ENCODE peak calls at places on chromosomes 2 and 18, in seven cellular contexts. S, G, U, C, B, F and X are unnamed samples.

GRCh38 chr2:61327173-61327572 is 143.7 kb downstream of the USP34 start:
- DNase-seq in S (no peak), G (no peak), U (no peak), C (no peak), B (peak; percentile 32), F (no peak), X (no peak)

GRCh38 chr2:178880257-178880656 is 73.0 kb upstream of the TTN start:
- DNase-seq in S (no peak), G (no peak), U (no peak), C (no peak), B (no peak), F (no peak), X (no peak)

GRCh38 chr18:7021994-7022840 is 95.4 kb downstream of the LAMA1 start:
- DNase-seq in S (peak; percentile 78), G (no peak), U (no peak), C (peak; percentile 77), B (peak; percentile 68), F (peak; percentile 39), X (peak; percentile 22)

GRCh38 chr2:88828397-88829137 is 137.1 kb downstream of the RPIA start:
- DNase-seq in S (no peak), G (no peak), U (peak; percentile 66), C (no peak), B (no peak), F (peak; percentile 57), X (no peak)

GRCh38 chr2:195447353-195447975 is 209.6 kb upstream of the SLC39A10 start:
- DNase-seq in S (no peak), G (no peak), U (no peak), C (no peak), B (no peak), F (no peak), X (peak; percentile 3)

GRCh38 chr2:127943186-127943585 is 57.4 kb upstream of the AMMECR1L start:
- DNase-seq in S (no peak), G (no peak), U (no peak), C (no peak), B (no peak), F (no peak), X (peak; percentile 10)

GRCh38 chr2:128455710-128456050 is 137.0 kb upstream of the HS6ST1 start:
- DNase-seq in S (peak; percentile 2), G (no peak), U (no peak), C (peak; percentile 13), B (no peak), F (no peak), X (no peak)

GRCh38 chr2:113276216-113276905 is 2.4 kb downstream of the PAX8 start:
- DNase-seq in S (no peak), G (no peak), U (no peak), C (no peak), B (no peak), F (no peak), X (peak; percentile 15)

GRCh38 chr2:235171511-235172130 is 219.8 kb downstream of the SH3BP4 start:
- DNase-seq in S (no peak), G (no peak), U (no peak), C (no peak), B (no peak), F (peak; percentile 64), X (peak; percentile 77)

GRCh38 chr2:236871500-236872001 is 214.1 kb upstream of the COPS8 start:
- DNase-seq in S (peak; percentile 45), G (no peak), U (peak; percentile 77), C (peak; percentile 75), B (no peak), F (peak; percentile 98), X (peak; percentile 99)

GRCh38 chr18:50177294-50177992 is 17.5 kb downstream of the MYO5B start:
- DNase-seq in S (no peak), G (no peak), U (no peak), C (no peak), B (no peak), F (no peak), X (no peak)

GRCh38 chr2:86487062-86487461 is 45.9 kb downstream of the KDM3A start:
- DNase-seq in S (no peak), G (no peak), U (no peak), C (no peak), B (no peak), F (no peak), X (no peak)

GRCh38 chr2:105397025-105397722 is 1.7 kb downstream of the FHL2 start:
- DNase-seq in S (no peak), G (no peak), U (no peak), C (no peak), B (no peak), F (peak; percentile 49), X (peak; percentile 32)

GRCh38 chr2:84963692-84964405 is 7.1 kb upstream of the KCMF1 start:
- DNase-seq in S (peak; percentile 20), G (no peak), U (no peak), C (peak; percentile 61), B (no peak), F (peak; percentile 82), X (peak; percentile 85)

GRCh38 chr2:48860391-48860790 is 104.9 kb upstream of the LHCGR start:
- DNase-seq in S (no peak), G (no peak), U (no peak), C (no peak), B (no peak), F (no peak), X (no peak)

GRCh38 chr2:165055081-165055879 is 100.0 kb upstream of the SLC38A11 start:
- DNase-seq in S (no peak), G (no peak), U (no peak), C (no peak), B (no peak), F (peak; percentile 5), X (no peak)

GRCh38 chr2:205931388-205931787 is 154.6 kb downstream of the INO80D start:
- DNase-seq in S (no peak), G (no peak), U (no peak), C (no peak), B (no peak), F (no peak), X (no peak)

GRCh38 chr2:235026137-235026536 is 74.3 kb downstream of the SH3BP4 start:
- DNase-seq in S (peak; percentile 65), G (no peak), U (no peak), C (peak; percentile 67), B (no peak), F (peak; percentile 84), X (peak; percentile 86)

GRCh38 chr2:237214281-237214680 is 128.6 kb downstream of the COPS8 start:
- DNase-seq in S (no peak), G (no peak), U (no peak), C (no peak), B (no peak), F (no peak), X (peak; percentile 63)

GRCh38 chr2:171880774-171881173 is 13.3 kb downstream of the SLC25A12 start:
- DNase-seq in S (no peak), G (no peak), U (no peak), C (no peak), B (no peak), F (no peak), X (no peak)

GRCh38 chr2:240300261-240300821 is 135.1 kb upstream of the GPC1 start:
- DNase-seq in S (no peak), G (no peak), U (peak; percentile 28), C (peak; percentile 36), B (no peak), F (no peak), X (no peak)

GRCh38 chr2:240298316-240298790 is 137.1 kb upstream of the GPC1 start:
- DNase-seq in S (no peak), G (no peak), U (no peak), C (no peak), B (no peak), F (no peak), X (no peak)

GRCh38 chr2:240299710-240300068 is 135.8 kb upstream of the GPC1 start:
- DNase-seq in S (no peak), G (no peak), U (no peak), C (no peak), B (no peak), F (no peak), X (no peak)

GRCh38 chr2:240297553-240298315 is 137.7 kb upstream of the GPC1 start:
- DNase-seq in S (no peak), G (no peak), U (no peak), C (no peak), B (no peak), F (no peak), X (no peak)

DNA sequence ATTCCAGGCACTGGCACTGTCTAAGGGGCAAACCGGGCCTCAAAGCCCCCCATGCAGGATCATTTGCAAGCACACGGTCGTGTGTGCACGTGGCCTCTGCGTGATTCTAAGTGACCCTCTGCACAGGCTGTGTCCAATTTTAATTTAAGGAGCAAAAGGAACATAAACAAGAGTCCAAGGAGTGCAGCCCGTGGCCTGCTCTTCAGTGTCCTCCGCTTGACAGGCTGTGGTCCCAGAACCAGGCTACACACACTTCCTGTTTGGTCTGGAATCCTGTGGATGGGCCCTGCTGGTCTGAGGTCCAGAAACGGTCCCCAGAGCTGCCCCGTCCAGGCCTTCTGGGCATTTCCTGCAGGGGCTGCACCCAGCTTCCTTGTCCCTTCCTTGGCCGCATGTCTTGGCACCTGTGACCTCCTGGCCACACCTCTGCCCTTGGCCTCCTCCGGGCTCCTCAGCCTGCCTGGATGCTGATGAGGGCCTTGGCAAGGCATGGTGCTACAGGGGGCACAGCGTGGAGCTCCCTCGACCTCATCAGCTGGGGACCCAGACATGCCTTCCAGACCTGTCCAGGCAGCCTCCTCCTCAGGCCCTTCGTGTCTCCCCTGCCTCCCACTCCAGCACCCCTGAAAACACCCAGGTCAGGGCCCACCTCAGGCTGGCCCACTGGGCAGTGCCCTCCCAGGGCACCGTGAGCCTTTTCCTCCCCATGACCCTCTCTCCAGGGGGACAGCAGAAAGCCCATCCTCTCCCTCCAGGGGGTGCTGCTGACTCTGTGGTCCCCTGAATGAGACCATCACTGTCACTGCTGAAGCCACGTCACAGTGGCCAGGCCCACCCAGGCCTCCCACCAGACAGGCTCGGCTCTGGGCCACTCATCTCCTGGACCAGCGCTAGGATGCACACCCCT is 136.4 kb upstream of the GPC1 start:
- DNase-seq in S (no peak), G (no peak), U (peak; percentile 35), C (peak; percentile 28), B (no peak), F (no peak), X (no peak)
- TF ChIP-seq CTCF in S (no peak), G (no peak), U (no peak), C (no peak), B (no peak), F (no peak), X (no peak)

GRCh38 chr18:30350263-30350662 is 692.3 kb downstream of the DSC3 start:
- DNase-seq in S (no peak), G (no peak), U (no peak), C (no peak), B (no peak), F (no peak), X (no peak)
- TF ChIP-seq CTCF in S (no peak), G (no peak), U (no peak), C (no peak), B (no peak), F (no peak), X (no peak)

GRCh38 chr18:27298215-27298804 is 113.2 kb upstream of the CHST9 start:
- DNase-seq in S (no peak), G (no peak), U (no peak), C (no peak), B (no peak), F (no peak), X (no peak)
- TF ChIP-seq CTCF in S (peak; percentile 23), G (peak; percentile 62), U (peak; percentile 18), C (no peak), B (peak; percentile 25), F (no peak), X (no peak)

DNA sequence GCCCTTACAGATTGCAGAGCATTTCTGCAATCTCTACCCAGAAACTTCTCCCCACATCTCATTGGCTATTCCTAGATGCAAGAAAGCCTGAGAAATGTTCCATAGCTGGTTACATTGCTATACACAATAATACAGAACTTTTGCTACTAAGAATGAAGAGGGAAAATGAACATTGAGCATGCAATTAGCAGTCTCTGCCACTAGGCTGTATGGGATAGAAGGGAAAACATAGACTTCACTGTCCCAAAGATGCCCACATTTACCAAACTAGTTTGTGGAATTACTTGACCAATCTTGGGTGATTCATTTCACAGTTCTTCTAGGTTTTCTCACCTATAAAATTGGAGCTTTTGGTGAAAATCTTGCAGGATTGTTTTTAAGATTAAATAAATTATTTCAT is 265.7 kb upstream of the NT5C1B start:
- DNase-seq in S (no peak), G (no peak), U (no peak), C (no peak), B (no peak), F (peak; percentile 38), X (peak; percentile 32)
- TF ChIP-seq CTCF in S (no peak), G (peak; percentile 52), U (no peak), C (no peak), B (peak; percentile 30), F (peak; percentile 61), X (peak; percentile 28)